ENCODE peak calls at places on chromosomes 5 and 9, in five cellular contexts. One of them, this sample, is unnamed.

GRCh38 chr5:72246239-72246580 is 73.8 kb downstream of the MRPS27 start:
- DNase-seq in hepatocyte: no peak
- DNase-seq in mammary epithelial cell: no peak
- DNase-seq in H9: no peak
- DNase-seq in A549: peak
- DNase-seq in this sample: no peak

GRCh38 chr5:38871211-38871610 is 25.4 kb downstream of the OSMR start:
- DNase-seq in hepatocyte: no peak
- DNase-seq in mammary epithelial cell: peak
- DNase-seq in A549: no peak
- DNase-seq in H9: no peak
- DNase-seq in this sample: no peak

GRCh38 chr5:180640765-180641565 is 8.4 kb downstream of the FLT4 start:
- DNase-seq in hepatocyte: no peak
- DNase-seq in H9: no peak
- DNase-seq in mammary epithelial cell: no peak
- DNase-seq in A549: no peak
- DNase-seq in this sample: peak

GRCh38 chr5:154970759-154971158 is 29.9 kb downstream of the MRPL22 start:
- DNase-seq in H9: no peak
- DNase-seq in A549: no peak
- DNase-seq in hepatocyte: peak
- DNase-seq in mammary epithelial cell: peak
- DNase-seq in this sample: no peak

GRCh38 chr5:173498286-173498685 is 118.2 kb downstream of the BOD1 start:
- DNase-seq in H9: no peak
- DNase-seq in hepatocyte: peak
- DNase-seq in A549: no peak
- DNase-seq in mammary epithelial cell: no peak
- DNase-seq in this sample: peak

GRCh38 chr5:154373729-154374179 is 72.0 kb upstream of the SAP30L start:
- DNase-seq in mammary epithelial cell: no peak
- DNase-seq in H9: no peak
- DNase-seq in A549: no peak
- DNase-seq in hepatocyte: no peak
- DNase-seq in this sample: no peak

GRCh38 chr5:43428034-43428712 is 16.0 kb upstream of the CCL28 start:
- DNase-seq in mammary epithelial cell: peak
- DNase-seq in hepatocyte: no peak
- DNase-seq in H9: no peak
- DNase-seq in A549: peak
- DNase-seq in this sample: peak

GRCh38 chr9:13603916-13604315 is 324.4 kb upstream of the MPDZ start:
- DNase-seq in hepatocyte: no peak
- DNase-seq in A549: no peak
- DNase-seq in mammary epithelial cell: no peak
- DNase-seq in H9: no peak
- DNase-seq in this sample: no peak

GRCh38 chr9:136093995-136094881 is 851 bp downstream of the NACC2 start:
- DNase-seq in mammary epithelial cell: peak
- DNase-seq in A549: peak
- DNase-seq in H9: no peak
- DNase-seq in hepatocyte: peak
- DNase-seq in this sample: peak

GRCh38 chr5:150500328-150500841 is 7.5 kb upstream of the NDST1 start:
- DNase-seq in hepatocyte: no peak
- DNase-seq in H9: no peak
- DNase-seq in A549: no peak
- DNase-seq in mammary epithelial cell: no peak
- DNase-seq in this sample: no peak

GRCh38 chr9:95261890-95262289 is 55.6 kb downstream of the FANCC start:
- DNase-seq in H9: no peak
- DNase-seq in A549: no peak
- DNase-seq in hepatocyte: peak
- DNase-seq in mammary epithelial cell: no peak
- DNase-seq in this sample: no peak

GRCh38 chr5:149438281-149438680 is 59.2 kb upstream of the IL17B start:
- DNase-seq in hepatocyte: no peak
- DNase-seq in A549: no peak
- DNase-seq in H9: no peak
- DNase-seq in mammary epithelial cell: no peak
- DNase-seq in this sample: peak

GRCh38 chr5:4104831-4105597 is 509.4 kb downstream of the IRX1 start:
- DNase-seq in hepatocyte: no peak
- DNase-seq in mammary epithelial cell: no peak
- DNase-seq in H9: no peak
- DNase-seq in A549: no peak
- DNase-seq in this sample: no peak

GRCh38 chr9:107755267-107755666 is 265.7 kb upstream of the KLF4 start:
- DNase-seq in H9: no peak
- DNase-seq in hepatocyte: peak
- DNase-seq in A549: peak
- DNase-seq in mammary epithelial cell: peak
- DNase-seq in this sample: no peak

GRCh38 chr5:98763001-98763630 is 10.3 kb upstream of the RGMB start:
- DNase-seq in hepatocyte: no peak
- DNase-seq in H9: peak
- DNase-seq in mammary epithelial cell: no peak
- DNase-seq in A549: no peak
- DNase-seq in this sample: peak

GRCh38 chr5:67253911-67254310 is 57.3 kb upstream of the CD180 start:
- DNase-seq in hepatocyte: no peak
- DNase-seq in mammary epithelial cell: no peak
- DNase-seq in A549: no peak
- DNase-seq in H9: no peak
- DNase-seq in this sample: no peak

GRCh38 chr5:61340775-61341361 is 8.8 kb downstream of the ZSWIM6 start:
- DNase-seq in A549: no peak
- DNase-seq in mammary epithelial cell: no peak
- DNase-seq in hepatocyte: no peak
- DNase-seq in H9: no peak
- DNase-seq in this sample: no peak

GRCh38 chr5:114789773-114790402 is 379.8 kb downstream of the TRIM36 start:
- DNase-seq in A549: peak
- DNase-seq in hepatocyte: peak
- DNase-seq in mammary epithelial cell: peak
- DNase-seq in H9: no peak
- DNase-seq in this sample: no peak

GRCh38 chr9:80954521-80954920 is 734.8 kb downstream of the TLE1 start:
- DNase-seq in A549: no peak
- DNase-seq in H9: no peak
- DNase-seq in hepatocyte: no peak
- DNase-seq in mammary epithelial cell: peak
- DNase-seq in this sample: no peak

GRCh38 chr5:179260324-179261070 is 84.8 kb downstream of the ADAMTS2 start:
- DNase-seq in A549: no peak
- DNase-seq in H9: no peak
- DNase-seq in mammary epithelial cell: no peak
- DNase-seq in hepatocyte: peak
- DNase-seq in this sample: peak

GRCh38 chr9:90900130-90900529 is 98.5 kb downstream of the SYK start:
- DNase-seq in A549: no peak
- DNase-seq in H9: peak
- DNase-seq in mammary epithelial cell: no peak
- DNase-seq in hepatocyte: no peak
- DNase-seq in this sample: no peak

GRCh38 chr5:64506567-64507321 is 929 bp downstream of the RGS7BP start:
- DNase-seq in A549: no peak
- DNase-seq in hepatocyte: no peak
- DNase-seq in mammary epithelial cell: no peak
- DNase-seq in H9: peak
- DNase-seq in this sample: no peak
- TF ChIP-seq CTCF in A549: no peak
- TF ChIP-seq CTCF in hepatocyte: peak
- TF ChIP-seq CTCF in mammary epithelial cell: no peak
- TF ChIP-seq CTCF in H9: no peak
- TF ChIP-seq CTCF in this sample: no peak

DNA sequence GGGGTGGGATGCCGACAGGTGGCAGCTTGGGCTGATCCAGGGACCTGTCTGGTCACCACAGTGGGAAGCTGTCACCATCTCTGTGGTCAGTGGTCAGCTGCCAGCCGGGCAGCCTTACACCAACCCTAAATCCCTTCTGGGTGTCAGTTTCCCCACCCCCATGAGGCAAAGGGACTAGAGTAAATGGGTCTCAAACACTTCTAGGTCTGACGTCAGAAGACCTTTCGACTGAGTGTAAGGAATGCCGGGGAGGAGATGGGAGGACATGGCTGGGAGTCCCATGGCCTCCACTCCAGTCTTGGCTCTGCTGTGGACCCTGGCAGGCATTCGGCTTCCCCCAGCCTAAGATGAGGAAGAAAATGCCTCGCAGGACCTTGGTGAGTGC is 40.3 kb upstream of the SLC25A51 start:
- DNase-seq in A549: no peak
- DNase-seq in hepatocyte: no peak
- DNase-seq in mammary epithelial cell: no peak
- DNase-seq in H9: no peak
- DNase-seq in this sample: peak
- H3K4me2 ChIP-seq in A549: peak
- H3K4me2 ChIP-seq in hepatocyte: peak
- H3K4me2 ChIP-seq in mammary epithelial cell: peak
- H3K4me2 ChIP-seq in H9: no peak
- H3K4me2 ChIP-seq in this sample: peak

DNA sequence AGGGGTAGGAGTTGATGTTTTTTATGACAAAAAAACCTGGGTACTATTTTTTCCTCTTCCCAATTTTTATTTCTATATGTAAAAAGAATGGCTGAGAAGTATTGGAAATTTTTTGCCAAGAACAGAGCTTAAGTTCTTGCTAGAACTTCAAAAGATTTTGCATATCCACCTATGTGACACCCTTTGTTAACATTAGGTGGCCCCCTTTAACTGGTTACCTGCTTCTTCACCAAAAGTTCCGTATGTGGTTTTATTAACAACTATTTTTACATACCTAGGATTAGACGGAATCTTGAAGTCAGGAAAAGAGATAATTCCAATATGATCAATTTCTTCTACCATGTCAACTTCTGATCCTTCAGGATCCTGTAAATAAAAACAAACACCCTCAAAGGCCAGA is 15.5 kb downstream of the C5 start:
- DNase-seq in mammary epithelial cell: no peak
- DNase-seq in A549: no peak
- DNase-seq in hepatocyte: no peak
- DNase-seq in H9: no peak
- DNase-seq in this sample: no peak
- TF ChIP-seq CTCF in mammary epithelial cell: no peak
- TF ChIP-seq CTCF in A549: peak
- TF ChIP-seq CTCF in hepatocyte: no peak
- TF ChIP-seq CTCF in H9: no peak
- TF ChIP-seq CTCF in this sample: no peak

DNA sequence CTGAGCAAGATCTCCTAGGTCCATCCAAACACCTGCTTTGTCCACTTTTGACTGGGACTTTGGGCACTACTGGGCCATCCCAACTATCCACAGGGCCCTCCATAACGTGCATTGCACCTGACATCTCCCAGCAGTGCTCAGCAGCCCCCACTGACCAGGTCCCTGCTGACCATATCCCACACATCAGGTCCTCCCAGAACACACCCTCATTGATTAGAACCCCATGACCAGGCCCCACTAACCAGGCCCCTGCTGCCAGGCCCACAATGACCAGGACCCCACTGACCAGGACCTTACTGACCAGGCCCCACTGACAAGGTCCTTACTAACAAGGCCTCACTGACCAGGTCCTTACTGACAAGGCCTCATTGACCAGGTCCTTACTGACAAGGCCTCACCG is 93.9 kb upstream of the CTSV start:
- DNase-seq in H9: no peak
- DNase-seq in mammary epithelial cell: no peak
- DNase-seq in A549: no peak
- DNase-seq in hepatocyte: no peak
- DNase-seq in this sample: no peak
- H3K4me2 ChIP-seq in H9: no peak
- H3K4me2 ChIP-seq in mammary epithelial cell: no peak
- H3K4me2 ChIP-seq in A549: no peak
- H3K4me2 ChIP-seq in hepatocyte: no peak
- H3K4me2 ChIP-seq in this sample: no peak

GRCh38 chr5:10441083-10441991 is at the start of gene ROPN1L:
- DNase-seq in mammary epithelial cell: peak
- DNase-seq in A549: peak
- DNase-seq in hepatocyte: peak
- DNase-seq in H9: peak
- DNase-seq in this sample: peak
- TF ChIP-seq CTCF in mammary epithelial cell: no peak
- TF ChIP-seq CTCF in A549: no peak
- TF ChIP-seq CTCF in hepatocyte: no peak
- TF ChIP-seq CTCF in H9: no peak
- TF ChIP-seq CTCF in this sample: no peak

DNA sequence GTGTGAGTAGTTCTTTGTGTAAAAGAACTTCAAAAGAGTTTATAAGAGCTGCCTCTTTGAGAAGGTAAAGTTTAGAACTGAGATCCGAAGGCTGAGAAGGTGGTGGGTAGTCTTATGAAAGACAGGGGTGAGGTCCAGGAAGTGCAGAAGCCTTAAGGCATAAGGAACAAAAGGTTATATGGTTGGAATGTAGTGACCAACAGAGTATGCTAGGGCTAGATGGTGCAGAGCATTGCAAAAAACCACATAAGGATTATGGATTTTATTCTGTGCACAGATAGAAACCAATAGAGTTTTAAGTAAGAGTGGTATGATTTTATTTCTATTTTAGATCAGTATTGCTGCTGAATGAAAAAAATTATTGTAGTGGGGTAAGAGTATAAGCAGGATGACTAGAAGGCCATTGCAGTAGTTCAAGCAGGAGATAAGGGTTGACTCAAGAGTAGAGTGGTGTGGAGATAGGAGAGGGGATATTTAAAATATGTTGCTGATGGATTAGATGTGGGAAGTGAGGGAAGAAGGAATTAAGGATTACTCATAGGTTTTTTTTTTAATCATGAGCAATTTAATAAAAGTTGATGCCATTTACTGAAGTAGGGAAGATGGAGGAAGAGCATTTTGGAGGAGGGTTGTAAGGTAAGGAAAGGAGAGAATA is 3.7 kb downstream of the RECK start:
- DNase-seq in H9: no peak
- DNase-seq in mammary epithelial cell: peak
- DNase-seq in A549: no peak
- DNase-seq in hepatocyte: no peak
- DNase-seq in this sample: no peak
- H3K4me2 ChIP-seq in H9: no peak
- H3K4me2 ChIP-seq in mammary epithelial cell: peak
- H3K4me2 ChIP-seq in A549: peak
- H3K4me2 ChIP-seq in hepatocyte: no peak
- H3K4me2 ChIP-seq in this sample: peak

DNA sequence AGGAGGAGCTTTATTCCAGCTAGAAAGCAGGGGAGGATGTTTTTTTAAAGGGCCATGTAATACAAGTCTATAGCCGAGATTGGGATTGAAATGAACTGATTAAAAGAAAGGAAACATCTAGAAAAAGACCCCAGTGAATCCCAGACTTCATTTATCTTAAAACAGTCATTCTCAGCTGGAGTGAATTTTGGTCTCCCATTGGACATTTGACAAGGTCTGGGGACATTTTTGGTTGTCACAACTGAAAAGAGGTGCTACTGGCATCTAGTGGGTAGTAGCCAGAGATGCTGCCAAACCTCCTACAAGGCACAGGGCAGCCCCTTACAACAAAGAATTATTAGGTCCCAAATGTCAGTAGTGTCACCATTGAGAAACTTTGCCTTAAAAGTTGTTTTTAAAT is 16.3 kb upstream of the SPINK4 start:
- DNase-seq in H9: no peak
- DNase-seq in mammary epithelial cell: no peak
- DNase-seq in hepatocyte: no peak
- DNase-seq in A549: no peak
- DNase-seq in this sample: no peak
- TF ChIP-seq CTCF in H9: no peak
- TF ChIP-seq CTCF in mammary epithelial cell: peak
- TF ChIP-seq CTCF in hepatocyte: no peak
- TF ChIP-seq CTCF in A549: peak
- TF ChIP-seq CTCF in this sample: peak

This sample was measured in osteoblast.